ENCODE peak calls at places on chromosomes 16 and 17, in six cellular contexts. R is neuronal stem cell, T is trophoblast cell, C is H9, S is H1, L is mesenchymal stem cell. J is an unnamed sample.

GRCh38 chr16:48910214-48910613 is 300.2 kb upstream of the N4BP1 start:
- DNase-seq in L (no peak), C (no peak), R (no peak), S (no peak), T (no peak), J (no peak)

GRCh38 chr17:72826602-72827001 is 265.9 kb downstream of the SLC39A11 start:
- DNase-seq in T (peak), S (no peak), R (no peak), L (peak), C (no peak), J (peak)

GRCh38 chr17:81100668-81101067 is 64.6 kb upstream of the PVALEF start:
- DNase-seq in T (no peak), S (no peak), L (no peak), C (no peak), R (no peak), J (no peak)

GRCh38 chr16:3362931-3363330 is 7.2 kb downstream of the OR2C1 start:
- DNase-seq in C (no peak), T (no peak), R (no peak), L (no peak), S (no peak), J (no peak)

GRCh38 chr17:11871773-11872172 is 125.5 kb downstream of the ZNF18 start:
- DNase-seq in L (no peak), C (no peak), R (no peak), T (no peak), S (no peak), J (no peak)

GRCh38 chr16:83438326-83438725 is 369.5 kb upstream of the HSBP1 start:
- DNase-seq in L (no peak), S (no peak), R (no peak), T (no peak), C (no peak), J (no peak)

GRCh38 chr16:49261930-49262329 is 19.7 kb downstream of the CBLN1 start:
- DNase-seq in S (no peak), L (no peak), R (no peak), C (no peak), T (no peak), J (no peak)

GRCh38 chr17:42817866-42818265 is 6.2 kb downstream of the BECN1 start:
- DNase-seq in T (peak), C (no peak), R (no peak), S (no peak), L (no peak), J (peak)

GRCh38 chr16:89921699-89922476 is 1.3 kb upstream of the TUBB3 start:
- DNase-seq in C (peak), R (peak), L (peak), T (peak), S (peak), J (peak)

GRCh38 chr16:3112058-3112880 is at the start of gene ZNF205:
- DNase-seq in L (peak), R (peak), C (peak), S (peak), T (peak), J (peak)

GRCh38 chr17:75689441-75689873 is 22.3 kb downstream of the SAP30BP start:
- DNase-seq in S (no peak), T (peak), L (no peak), R (no peak), C (no peak), J (no peak)

GRCh38 chr17:43094129-43094834 is 30.9 kb downstream of the BRCA1 start:
- DNase-seq in S (no peak), T (no peak), R (no peak), L (no peak), C (no peak), J (peak)

GRCh38 chr17:65931246-65932149 is 260.4 kb downstream of the CEP112 start:
- DNase-seq in T (no peak), R (no peak), L (no peak), C (no peak), S (no peak), J (peak)

GRCh38 chr16:80527297-80527696 is 13.5 kb upstream of the DYNLRB2 start:
- DNase-seq in R (peak), C (peak), L (no peak), T (peak), S (peak), J (peak)

GRCh38 chr17:54899721-54900456 is 763 bp upstream of the TOM1L1 start:
- DNase-seq in T (no peak), S (peak), L (no peak), C (peak), R (no peak), J (peak)

GRCh38 chr16:17327671-17328335 is 143.0 kb downstream of the XYLT1 start:
- DNase-seq in S (no peak), T (peak), C (no peak), R (no peak), L (no peak), J (peak)

GRCh38 chr17:76937238-76937637 is 69.0 kb downstream of the MGAT5B start:
- DNase-seq in C (no peak), T (no peak), L (no peak), R (no peak), S (no peak), J (no peak)

GRCh38 chr17:44318077-44318892 is 6.3 kb downstream of the SLC25A39 start:
- DNase-seq in L (no peak), C (peak), S (no peak), R (no peak), T (no peak), J (no peak)

GRCh38 chr16:54411555-54411954 is 125.0 kb upstream of the IRX3 start:
- DNase-seq in R (no peak), T (no peak), S (no peak), L (no peak), C (peak), J (no peak)

GRCh38 chr17:74531231-74531761 is at the start of gene CD300LB:
- DNase-seq in L (no peak), R (no peak), S (no peak), C (peak), T (no peak), J (no peak)

DNA sequence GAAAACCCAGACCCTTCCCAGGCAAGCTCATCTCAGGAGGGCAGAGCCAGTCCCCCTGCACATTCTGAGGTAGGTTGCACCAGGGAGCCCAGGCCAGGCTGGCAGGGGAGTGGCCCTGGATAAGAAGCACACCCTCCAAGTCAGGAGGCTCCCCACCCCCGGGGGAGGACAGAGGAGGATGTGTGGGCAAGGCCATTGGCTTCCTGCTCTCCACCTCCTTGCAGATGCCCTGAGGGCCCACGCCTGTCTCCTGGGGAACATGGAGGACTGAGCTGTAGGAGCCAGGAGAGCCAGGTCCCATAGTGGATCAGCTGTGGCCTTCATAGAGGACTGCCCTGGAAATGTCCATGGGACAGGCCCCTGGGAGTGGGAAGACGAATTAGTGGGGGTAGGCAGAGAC is 126.7 kb downstream of the IRF8 start:
- DNase-seq in C (no peak), L (no peak), S (no peak), T (no peak), R (no peak), J (no peak)
- H4K91ac ChIP-seq in C (no peak), L (no peak), S (no peak), T (no peak), R (no peak), J (no peak)

GRCh38 chr17:28938552-28938951 is 12.8 kb downstream of the PHF12 start:
- DNase-seq in T (no peak), S (no peak), R (no peak), C (no peak), L (no peak), J (no peak)

GRCh38 chr17:28942925-28943324 is 8.4 kb downstream of the PHF12 start:
- DNase-seq in C (no peak), R (no peak), S (no peak), T (no peak), L (no peak), J (no peak)

GRCh38 chr17:28940142-28940541 is 11.2 kb downstream of the PHF12 start:
- DNase-seq in R (no peak), S (no peak), L (no peak), C (no peak), T (no peak), J (no peak)

GRCh38 chr17:28941251-28941650 is 10.1 kb downstream of the PHF12 start:
- DNase-seq in L (no peak), R (no peak), S (no peak), C (no peak), T (no peak), J (no peak)

DNA sequence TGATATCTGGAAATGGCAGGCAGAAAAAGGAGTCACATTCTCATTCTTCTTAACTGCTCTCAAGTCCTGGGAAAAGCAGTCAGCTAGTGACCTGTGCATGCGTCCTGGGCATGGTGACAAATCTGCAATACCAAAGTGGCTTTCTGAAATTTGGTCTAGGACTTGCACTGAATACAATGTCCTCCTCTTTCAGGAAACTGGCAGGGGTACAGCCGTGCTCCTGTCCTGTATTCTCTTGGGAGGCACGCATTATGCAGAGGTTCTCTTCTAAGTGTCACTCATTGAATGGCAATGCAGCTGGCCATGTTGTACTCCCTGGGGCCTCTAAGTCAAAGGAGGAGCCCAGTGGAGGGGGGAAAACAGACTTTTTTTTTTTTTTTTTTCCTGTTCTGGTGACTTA is 10.6 kb downstream of the PHF12 start:
- DNase-seq in S (no peak), R (no peak), T (no peak), C (no peak), L (no peak), J (no peak)
- H2BK120ac ChIP-seq in S (no peak), R (no peak), T (no peak), C (no peak), L (no peak), J (no peak)

DNA sequence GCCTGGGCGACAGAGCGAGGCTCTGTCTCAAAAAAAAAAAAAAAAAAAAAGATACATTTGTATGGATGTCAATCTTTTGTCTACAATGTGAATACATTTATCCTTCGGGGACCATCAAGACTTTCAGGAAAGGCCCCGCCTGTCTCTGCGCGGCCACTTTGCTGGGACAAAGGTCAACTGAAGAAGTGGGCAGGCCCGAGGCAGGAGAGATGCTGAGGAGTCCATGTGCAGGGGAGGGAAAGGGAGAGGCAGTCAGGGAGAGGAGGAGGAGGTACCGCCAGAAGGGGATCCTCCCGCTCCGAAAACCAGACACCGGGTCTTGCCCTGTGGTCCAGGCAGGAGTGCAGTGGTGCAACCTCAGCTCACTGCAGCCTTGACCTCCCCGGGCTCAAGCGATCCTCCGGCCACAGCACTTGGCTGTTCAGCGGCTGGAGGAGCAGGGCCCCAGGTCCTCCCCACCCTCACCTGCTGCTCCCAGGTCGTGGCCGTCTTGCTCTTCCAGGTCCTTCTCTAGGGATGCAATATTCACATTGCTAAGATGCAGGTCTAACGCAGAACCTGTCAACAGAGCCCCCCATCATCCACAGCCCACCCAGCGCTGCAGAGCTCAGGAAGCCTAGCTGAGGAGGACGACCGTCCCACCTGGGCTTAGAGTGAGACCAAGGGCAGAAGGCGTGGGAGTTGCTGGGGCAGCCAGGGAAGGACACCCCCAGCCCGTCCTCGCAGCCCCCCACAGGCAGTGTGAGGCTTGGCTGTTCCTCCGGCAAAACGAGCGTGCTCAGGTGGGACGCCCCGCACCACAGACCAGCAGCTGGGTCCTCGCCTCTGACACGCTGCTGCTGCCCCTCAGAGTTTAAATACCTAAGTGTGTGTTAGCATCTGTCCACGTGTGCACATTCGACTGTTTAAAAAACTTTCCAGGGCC is 19.6 kb downstream of the GNPTG start:
- DNase-seq in R (no peak), L (no peak), S (no peak), C (no peak), T (no peak), J (no peak)
- H4K91ac ChIP-seq in R (no peak), L (no peak), S (no peak), C (no peak), T (no peak), J (no peak)

DNA sequence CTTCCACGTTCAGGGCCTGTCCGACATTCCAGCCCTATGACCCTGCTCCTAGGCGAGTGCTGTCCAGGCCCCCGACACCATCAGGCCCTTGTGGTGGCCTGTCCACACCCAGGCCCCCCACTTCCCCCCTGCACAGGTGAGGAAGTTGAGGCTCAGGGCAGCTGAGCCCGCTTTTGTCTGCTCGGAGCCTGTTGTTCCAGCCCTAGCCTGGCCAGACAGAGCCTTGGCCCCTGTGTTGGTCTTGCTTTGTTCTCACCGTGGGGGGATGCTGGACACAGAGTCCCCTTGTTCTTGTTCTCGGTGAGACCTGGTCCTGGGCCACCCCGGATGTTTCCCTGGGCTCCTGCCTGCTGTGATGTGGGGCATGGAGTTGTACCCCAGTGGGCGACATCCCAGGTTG is 52.1 kb upstream of the ZNF750 start:
- DNase-seq in S (no peak), C (no peak), L (no peak), R (no peak), T (no peak), J (no peak)
- H2BK120ac ChIP-seq in S (no peak), C (no peak), L (no peak), R (no peak), T (no peak), J (no peak)

GRCh38 chr17:56545056-56545455 is 48.4 kb upstream of the NOG start:
- DNase-seq in L (no peak), C (no peak), T (no peak), S (no peak), R (no peak), J (no peak)

GRCh38 chr17:56548661-56549060 is 44.8 kb upstream of the NOG start:
- DNase-seq in C (no peak), R (no peak), L (no peak), T (no peak), S (no peak), J (no peak)

GRCh38 chr17:56545930-56546329 is 47.6 kb upstream of the NOG start:
- DNase-seq in R (no peak), T (no peak), L (no peak), C (no peak), S (no peak), J (no peak)

GRCh38 chr17:56540791-56541190 is 52.7 kb upstream of the NOG start:
- DNase-seq in S (no peak), T (peak), R (no peak), C (peak), L (peak), J (no peak)

GRCh38 chr17:56543280-56543679 is 50.2 kb upstream of the NOG start:
- DNase-seq in S (no peak), L (no peak), T (no peak), C (no peak), R (no peak), J (no peak)
- H4K91ac ChIP-seq in S (no peak), L (no peak), T (no peak), C (no peak), R (no peak), J (no peak)

DNA sequence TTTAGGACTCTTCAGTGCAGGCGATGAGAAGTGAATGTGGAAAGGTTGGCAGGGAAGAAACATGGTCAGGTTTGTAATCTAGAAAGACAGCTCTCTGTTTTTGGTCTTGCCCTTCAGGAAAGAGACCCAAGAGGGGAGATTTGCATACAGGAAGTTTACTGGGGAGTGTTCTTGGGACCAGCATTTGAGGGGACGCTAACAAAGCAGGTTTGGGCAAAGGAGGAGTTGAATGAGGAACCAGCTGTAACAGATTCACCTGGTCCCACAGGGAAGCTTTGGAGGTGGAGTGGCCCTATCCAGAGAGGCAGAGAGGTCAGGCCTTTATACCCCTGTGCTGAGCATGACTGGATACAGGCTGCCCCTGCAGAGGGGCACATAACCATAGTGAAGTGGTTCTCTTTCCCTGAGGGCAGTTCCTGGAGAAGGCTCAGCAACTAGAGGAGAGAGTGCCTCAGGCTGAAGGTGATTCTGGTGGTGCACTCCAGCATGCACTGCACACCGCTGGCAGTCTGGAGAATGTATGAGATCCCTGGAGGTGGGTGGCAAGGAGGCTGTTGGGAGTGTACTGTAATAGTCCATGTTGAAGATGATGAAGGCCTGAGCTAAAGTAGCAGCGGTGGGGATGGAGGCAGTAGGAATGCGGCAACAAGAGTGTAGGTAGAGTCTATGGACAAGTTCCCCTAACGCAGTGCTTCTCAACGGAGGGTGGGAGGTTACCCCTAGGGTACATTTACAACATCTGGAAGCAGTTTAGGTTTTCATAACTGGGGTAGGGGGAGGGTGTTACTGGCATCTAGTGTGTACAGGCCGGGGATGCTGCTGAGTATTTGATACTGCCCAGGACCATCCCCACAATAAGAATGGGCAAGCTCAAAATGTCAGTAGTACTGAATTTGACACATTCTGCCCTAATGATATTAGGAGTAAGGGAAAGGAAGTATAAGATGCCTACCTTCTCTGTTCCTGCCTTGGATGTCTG is 37.2 kb downstream of the MAP2K6 start:
- DNase-seq in R (no peak), L (no peak), C (peak), S (no peak), T (no peak), J (no peak)
- H2BK120ac ChIP-seq in R (no peak), L (no peak), C (no peak), S (peak), T (no peak), J (no peak)

GRCh38 chr17:82675476-82676245 is 22.8 kb downstream of the RAB40B start:
- DNase-seq in C (no peak), L (no peak), T (no peak), R (no peak), S (no peak), J (no peak)

GRCh38 chr17:82681547-82681946 is 17.0 kb downstream of the RAB40B start:
- DNase-seq in T (no peak), S (no peak), L (no peak), R (no peak), C (no peak), J (no peak)

GRCh38 chr17:82679586-82680465 is 18.7 kb downstream of the RAB40B start:
- DNase-seq in S (no peak), T (no peak), C (peak), L (no peak), R (no peak), J (no peak)

GRCh38 chr17:82677353-82677925 is 21.1 kb downstream of the RAB40B start:
- DNase-seq in S (no peak), C (no peak), R (no peak), T (no peak), L (no peak), J (no peak)

GRCh38 chr17:82678265-82678891 is 20.1 kb downstream of the RAB40B start:
- DNase-seq in C (no peak), R (no peak), T (no peak), L (no peak), S (no peak), J (no peak)
- H4K91ac ChIP-seq in C (no peak), R (no peak), T (no peak), L (no peak), S (no peak), J (no peak)